ENCODE peak calls at places on chromosomes 5 and 9, in four cellular contexts. One of them, this sample, is unnamed.
A peak's percentile ranks its signal among the peaks of the same experiment; 100 is the strongest.

GRCh38 chr9:134629586-134630392 is 11.8 kb upstream of the COL5A1 start:
- DNase-seq in choroid plexus epithelial cell: no peak
- DNase-seq in thyroid gland: no peak
- DNase-seq in activated naive CD4-positive, alpha-beta T cell treated with anti-CD3 and anti-CD28 coated beads, Interleukin-2, amount 10 ng/mL, durations not matched to agents 7 days and 5 days: peak; percentile 13
- DNase-seq in this sample: no peak

GRCh38 chr9:93960221-93960970 is 5.2 kb upstream of the BARX1 start:
- DNase-seq in choroid plexus epithelial cell: no peak
- DNase-seq in thyroid gland: no peak
- DNase-seq in activated naive CD4-positive, alpha-beta T cell treated with anti-CD3 and anti-CD28 coated beads, Interleukin-2, amount 10 ng/mL, durations not matched to agents 7 days and 5 days: no peak
- DNase-seq in this sample: no peak

GRCh38 chr5:85388752-85389151 is 1004.1 kb upstream of the EDIL3 start:
- DNase-seq in choroid plexus epithelial cell: no peak
- DNase-seq in thyroid gland: no peak
- DNase-seq in activated naive CD4-positive, alpha-beta T cell treated with anti-CD3 and anti-CD28 coated beads, Interleukin-2, amount 10 ng/mL, durations not matched to agents 7 days and 5 days: no peak
- DNase-seq in this sample: no peak

GRCh38 chr9:127452481-127453092 is 1.3 kb downstream of the LRSAM1 start:
- DNase-seq in choroid plexus epithelial cell: peak; percentile 25
- DNase-seq in thyroid gland: peak; percentile 82
- DNase-seq in activated naive CD4-positive, alpha-beta T cell treated with anti-CD3 and anti-CD28 coated beads, Interleukin-2, amount 10 ng/mL, durations not matched to agents 7 days and 5 days: no peak
- DNase-seq in this sample: no peak

GRCh38 chr5:161189452-161189851 is 337.4 kb upstream of the ATP10B start:
- DNase-seq in choroid plexus epithelial cell: no peak
- DNase-seq in thyroid gland: no peak
- DNase-seq in activated naive CD4-positive, alpha-beta T cell treated with anti-CD3 and anti-CD28 coated beads, Interleukin-2, amount 10 ng/mL, durations not matched to agents 7 days and 5 days: no peak
- DNase-seq in this sample: no peak

GRCh38 chr5:54873696-54874095 is 111.7 kb downstream of the ESM1 start:
- DNase-seq in choroid plexus epithelial cell: no peak
- DNase-seq in thyroid gland: no peak
- DNase-seq in activated naive CD4-positive, alpha-beta T cell treated with anti-CD3 and anti-CD28 coated beads, Interleukin-2, amount 10 ng/mL, durations not matched to agents 7 days and 5 days: no peak
- DNase-seq in this sample: no peak

GRCh38 chr9:100216178-100216787 is 117.2 kb downstream of the INVS start:
- DNase-seq in choroid plexus epithelial cell: peak; percentile 76
- DNase-seq in thyroid gland: peak; percentile 47
- DNase-seq in activated naive CD4-positive, alpha-beta T cell treated with anti-CD3 and anti-CD28 coated beads, Interleukin-2, amount 10 ng/mL, durations not matched to agents 7 days and 5 days: peak; percentile 78
- DNase-seq in this sample: no peak

GRCh38 chr9:14793389-14793788 is 70.9 kb upstream of the CER1 start:
- DNase-seq in choroid plexus epithelial cell: no peak
- DNase-seq in thyroid gland: no peak
- DNase-seq in activated naive CD4-positive, alpha-beta T cell treated with anti-CD3 and anti-CD28 coated beads, Interleukin-2, amount 10 ng/mL, durations not matched to agents 7 days and 5 days: no peak
- DNase-seq in this sample: no peak

GRCh38 chr5:45684118-45684517 is 12.1 kb downstream of the HCN1 start:
- DNase-seq in choroid plexus epithelial cell: no peak
- DNase-seq in thyroid gland: no peak
- DNase-seq in activated naive CD4-positive, alpha-beta T cell treated with anti-CD3 and anti-CD28 coated beads, Interleukin-2, amount 10 ng/mL, durations not matched to agents 7 days and 5 days: no peak
- DNase-seq in this sample: no peak

GRCh38 chr5:120228262-120229031 is 235.7 kb upstream of the PRR16 start:
- DNase-seq in choroid plexus epithelial cell: no peak
- DNase-seq in thyroid gland: no peak
- DNase-seq in activated naive CD4-positive, alpha-beta T cell treated with anti-CD3 and anti-CD28 coated beads, Interleukin-2, amount 10 ng/mL, durations not matched to agents 7 days and 5 days: no peak
- DNase-seq in this sample: no peak

GRCh38 chr9:96612105-96612965 is 7.3 kb downstream of the CDC14B start:
- DNase-seq in choroid plexus epithelial cell: peak; percentile 89
- DNase-seq in thyroid gland: peak; percentile 66
- DNase-seq in activated naive CD4-positive, alpha-beta T cell treated with anti-CD3 and anti-CD28 coated beads, Interleukin-2, amount 10 ng/mL, durations not matched to agents 7 days and 5 days: no peak
- DNase-seq in this sample: peak; percentile 61

GRCh38 chr5:148970228-148970627 is 92.6 kb downstream of the SH3TC2 start:
- DNase-seq in choroid plexus epithelial cell: no peak
- DNase-seq in thyroid gland: peak; percentile 87
- DNase-seq in activated naive CD4-positive, alpha-beta T cell treated with anti-CD3 and anti-CD28 coated beads, Interleukin-2, amount 10 ng/mL, durations not matched to agents 7 days and 5 days: no peak
- DNase-seq in this sample: no peak

GRCh38 chr9:34602906-34603305 is 9.0 kb downstream of the RPP25L start:
- DNase-seq in choroid plexus epithelial cell: no peak
- DNase-seq in thyroid gland: no peak
- DNase-seq in activated naive CD4-positive, alpha-beta T cell treated with anti-CD3 and anti-CD28 coated beads, Interleukin-2, amount 10 ng/mL, durations not matched to agents 7 days and 5 days: no peak
- DNase-seq in this sample: no peak

GRCh38 chr5:107248065-107248695 is 422.6 kb downstream of the EFNA5 start:
- DNase-seq in choroid plexus epithelial cell: peak; percentile 78
- DNase-seq in thyroid gland: peak; percentile 69
- DNase-seq in activated naive CD4-positive, alpha-beta T cell treated with anti-CD3 and anti-CD28 coated beads, Interleukin-2, amount 10 ng/mL, durations not matched to agents 7 days and 5 days: peak; percentile 61
- DNase-seq in this sample: no peak

GRCh38 chr9:129102791-129103594 is 7.6 kb downstream of the CRAT start:
- DNase-seq in choroid plexus epithelial cell: peak; percentile 67
- DNase-seq in thyroid gland: peak; percentile 40
- DNase-seq in activated naive CD4-positive, alpha-beta T cell treated with anti-CD3 and anti-CD28 coated beads, Interleukin-2, amount 10 ng/mL, durations not matched to agents 7 days and 5 days: peak; percentile 38
- DNase-seq in this sample: no peak

GRCh38 chr5:158119852-158120708 is 261.1 kb upstream of the CLINT1 start:
- DNase-seq in choroid plexus epithelial cell: peak; percentile 58
- DNase-seq in thyroid gland: no peak
- DNase-seq in activated naive CD4-positive, alpha-beta T cell treated with anti-CD3 and anti-CD28 coated beads, Interleukin-2, amount 10 ng/mL, durations not matched to agents 7 days and 5 days: no peak
- DNase-seq in this sample: no peak

GRCh38 chr9:96413312-96414221 is 4.6 kb downstream of the ZNF367 start:
- DNase-seq in choroid plexus epithelial cell: no peak
- DNase-seq in thyroid gland: no peak
- DNase-seq in activated naive CD4-positive, alpha-beta T cell treated with anti-CD3 and anti-CD28 coated beads, Interleukin-2, amount 10 ng/mL, durations not matched to agents 7 days and 5 days: peak; percentile 45
- DNase-seq in this sample: no peak

GRCh38 chr5:132226516-132227234 is 978 bp downstream of the P4HA2 start:
- DNase-seq in choroid plexus epithelial cell: no peak
- DNase-seq in thyroid gland: peak; percentile 23
- DNase-seq in activated naive CD4-positive, alpha-beta T cell treated with anti-CD3 and anti-CD28 coated beads, Interleukin-2, amount 10 ng/mL, durations not matched to agents 7 days and 5 days: no peak
- DNase-seq in this sample: no peak